ENCODE peak calls at places on chromosomes 16 and 17, in five cellular contexts. Z is AG10803, J is OCI-LY7, K is brain microvascular endothelial cell, I is colonic mucosa. Y is an unnamed sample.
A peak's percentile ranks its signal among the peaks of the same experiment; 100 is the strongest.

GRCh38 chr17:78828470-78829185 is 12.0 kb downstream of the USP36 start:
- DNase-seq in Z (peak; percentile 48), J (no peak), K (peak; percentile 73), I (no peak), Y (no peak)

GRCh38 chr17:42289863-42290165 is 1.5 kb downstream of the STAT5A start:
- DNase-seq in Z (no peak), J (no peak), K (no peak), I (no peak), Y (no peak)

GRCh38 chr16:57380671-57381462 is 8.6 kb downstream of the CX3CL1 start:
- DNase-seq in Z (no peak), J (no peak), K (peak; percentile 8), I (no peak), Y (no peak)

GRCh38 chr16:2511128-2511785 is 2.5 kb upstream of the ATP6V0C start:
- DNase-seq in Z (peak; percentile 45), J (no peak), K (peak; percentile 52), I (peak; percentile 69), Y (no peak)

GRCh38 chr17:39151680-39152058 is 232 bp upstream of the PLXDC1 start:
- DNase-seq in Z (no peak), J (no peak), K (no peak), I (no peak), Y (no peak)

GRCh38 chr17:35312790-35313711 is 60.4 kb downstream of the SLFN11 start:
- DNase-seq in Z (peak; percentile 79), J (peak; percentile 66), K (peak; percentile 49), I (peak; percentile 45), Y (peak; percentile 27)

GRCh38 chr16:50156590-50156989 is 3.5 kb downstream of the TENT4B start:
- DNase-seq in Z (no peak), J (no peak), K (no peak), I (no peak), Y (no peak)

GRCh38 chr16:1654505-1655268 is 23.4 kb upstream of the JPT2 start:
- DNase-seq in Z (no peak), J (no peak), K (no peak), I (no peak), Y (no peak)

GRCh38 chr16:82625066-82625968 is 1.5 kb upstream of the CDH13 start:
- DNase-seq in Z (no peak), J (no peak), K (no peak), I (no peak), Y (no peak)

GRCh38 chr16:85583491-85584181 is 29.5 kb upstream of the GSE1 start:
- DNase-seq in Z (peak; percentile 91), J (no peak), K (peak; percentile 43), I (no peak), Y (peak; percentile 72)

DNA sequence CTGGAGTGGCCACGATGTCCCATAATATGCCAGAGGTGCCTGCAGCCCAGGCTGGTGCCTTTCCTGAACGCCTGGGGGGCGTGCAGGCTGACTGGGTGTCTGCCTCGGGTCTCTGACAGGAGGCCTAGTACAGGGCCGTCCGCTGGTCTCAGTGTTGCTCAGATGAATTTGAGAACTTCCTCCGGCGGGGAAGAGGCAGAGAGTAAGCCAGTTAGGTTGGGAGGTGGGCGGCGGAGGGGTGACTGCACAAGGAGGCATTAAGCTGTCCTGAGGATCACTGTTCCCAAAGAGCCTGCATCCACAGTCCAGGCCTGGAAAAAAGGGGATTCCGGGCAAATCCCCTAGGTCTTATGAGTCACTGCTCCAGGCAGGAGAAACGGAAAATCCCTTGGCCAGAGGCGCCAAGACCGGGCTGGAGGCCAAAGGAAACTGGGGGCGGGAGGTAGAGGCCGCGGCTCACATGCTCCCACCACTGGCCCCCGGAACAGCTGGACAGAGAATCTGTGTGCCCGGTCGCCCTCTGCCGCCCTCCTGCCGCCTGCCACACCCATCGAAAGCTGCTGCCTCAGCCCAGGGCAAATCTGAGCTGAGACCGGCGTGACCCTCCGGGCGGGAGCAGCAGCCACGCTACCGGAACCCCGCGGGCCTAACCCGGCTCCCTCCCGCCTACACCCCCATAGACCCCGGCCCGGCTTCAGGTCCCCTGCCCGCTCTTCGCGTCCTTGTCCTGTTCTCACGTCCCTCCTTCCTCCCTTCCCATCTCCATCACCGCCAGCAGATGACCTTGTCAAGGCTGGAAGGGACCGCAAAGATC is 1.2 kb downstream of the TRIM47 start:
- DNase-seq in Z (peak; percentile 89), J (peak; percentile 63), K (peak; percentile 84), I (peak; percentile 90), Y (peak; percentile 83)
- H3K4me3 ChIP-seq in Z (peak overlapping the region; percentile 58), J (peak overlapping the region; percentile 71), K (peak overlapping the region; percentile 54), I (peak overlapping the region; percentile 71), Y (peak overlapping the region; percentile 54)

GRCh38 chr17:8611135-8611534 is 19.4 kb downstream of the MYH10 start:
- DNase-seq in Z (peak; percentile 85), J (no peak), K (peak; percentile 20), I (no peak), Y (no peak)
- H3K4me3 ChIP-seq in Z (peak overlapping the region; percentile 0), J (no peak overlapping the region), K (no peak overlapping the region), I (no peak overlapping the region), Y (no peak overlapping the region)

GRCh38 chr17:77208856-77209255 is 68.1 kb downstream of the SEC14L1 start:
- DNase-seq in Z (no peak), J (no peak), K (no peak), I (no peak), Y (no peak)

GRCh38 chr17:77209330-77209748 is 68.6 kb downstream of the SEC14L1 start:
- DNase-seq in Z (no peak), J (no peak), K (no peak), I (no peak), Y (no peak)

GRCh38 chr17:77211681-77212080 is 70.9 kb downstream of the SEC14L1 start:
- DNase-seq in Z (no peak), J (peak; percentile 31), K (no peak), I (no peak), Y (no peak)

GRCh38 chr17:77210946-77211541 is 70.3 kb downstream of the SEC14L1 start:
- DNase-seq in Z (no peak), J (peak; percentile 51), K (no peak), I (no peak), Y (no peak)

GRCh38 chr17:77210331-77210730 is 69.6 kb downstream of the SEC14L1 start:
- DNase-seq in Z (no peak), J (peak; percentile 81), K (no peak), I (no peak), Y (no peak)
- H3K4me3 ChIP-seq in Z (no peak overlapping the region), J (peak overlapping the region; percentile 54), K (no peak overlapping the region), I (no peak overlapping the region), Y (no peak overlapping the region)

DNA sequence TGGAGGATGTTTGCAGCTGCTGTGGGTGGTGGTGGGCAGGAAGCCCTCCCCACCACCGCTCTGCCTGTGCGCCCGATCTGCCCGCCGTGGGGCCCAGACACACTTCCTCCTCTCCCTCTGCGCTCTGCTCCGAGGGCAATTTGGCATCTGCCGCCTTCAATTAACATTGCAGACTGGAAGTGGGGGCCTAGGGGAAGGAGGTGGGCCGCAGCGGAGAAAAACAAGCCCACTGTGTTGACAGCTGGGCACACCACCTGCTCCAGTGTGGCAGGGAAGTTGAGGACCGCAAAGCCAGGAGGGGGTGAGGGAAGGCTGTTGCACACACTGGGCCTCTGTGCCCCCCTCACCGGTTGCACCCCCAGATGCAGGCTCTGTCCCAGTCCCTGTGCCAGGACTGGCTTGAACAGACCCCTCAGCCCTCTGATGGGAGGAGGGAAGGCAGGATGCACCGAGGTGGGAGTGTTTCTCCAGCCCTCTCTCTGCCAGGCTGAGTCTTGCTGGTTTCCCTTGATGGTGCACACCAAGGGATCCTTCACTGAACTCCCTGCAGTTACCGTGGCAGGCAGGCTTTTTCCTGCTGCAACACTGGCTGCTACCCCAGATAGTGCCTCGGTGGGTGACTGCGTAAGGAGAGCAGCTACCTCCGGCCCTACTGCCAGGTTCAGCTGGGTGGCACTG is 72.8 kb upstream of the MED9 start:
- DNase-seq in Z (no peak), J (peak; percentile 89), K (no peak), I (no peak), Y (no peak)
- H3K4me3 ChIP-seq in Z (no peak overlapping the region), J (peak overlapping the region; percentile 51), K (no peak overlapping the region), I (no peak overlapping the region), Y (no peak overlapping the region)